ENCODE peak calls at places on chromosomes 4 and X, in eight cellular contexts. R is GM13976, Y is cardiac muscle cell, B is choroid plexus epithelial cell, P is body of pancreas, K is GM13977, T is suprapubic skin, O is HFFc6. G is an unnamed sample.

GRCh38 chr4:40325406-40326019 is 9.6 kb upstream of the CHRNA9 start:
- DNase-seq in R (peak; percentile 83), Y (peak; percentile 67), B (peak; percentile 89), P (peak; percentile 71), K (peak; percentile 80), T (no peak), O (peak; percentile 71), G (no peak)

GRCh38 chrX:48511561-48511960 is 2.8 kb downstream of the PORCN start:
- DNase-seq in R (no peak), Y (no peak), B (no peak), P (peak; percentile 54), K (no peak), T (no peak), O (no peak), G (no peak)

GRCh38 chrX:72260448-72260847 is 16.6 kb downstream of the RPS4X start:
- DNase-seq in R (no peak), Y (no peak), B (no peak), P (no peak), K (no peak), T (no peak), O (no peak), G (no peak)

GRCh38 chrX:44975666-44976263 is 102.8 kb downstream of the KDM6A start:
- DNase-seq in R (no peak), Y (no peak), B (no peak), P (no peak), K (no peak), T (no peak), O (no peak), G (no peak)

GRCh38 chr4:119099227-119099910 is 36.3 kb upstream of the MYOZ2 start:
- DNase-seq in R (no peak), Y (no peak), B (peak; percentile 79), P (no peak), K (no peak), T (no peak), O (peak; percentile 93), G (no peak)

GRCh38 chr4:91448668-91449330 is 855.0 kb upstream of the GRID2 start:
- DNase-seq in R (no peak), Y (no peak), B (peak; percentile 50), P (no peak), K (no peak), T (no peak), O (peak; percentile 0), G (no peak)

GRCh38 chr4:1768367-1769034 is 24.6 kb upstream of the FGFR3 start:
- DNase-seq in R (no peak), Y (no peak), B (no peak), P (peak; percentile 75), K (no peak), T (no peak), O (no peak), G (no peak)

GRCh38 chr4:185754961-185755360 is 57.0 kb downstream of the SORBS2 start:
- DNase-seq in R (no peak), Y (no peak), B (no peak), P (no peak), K (no peak), T (no peak), O (no peak), G (no peak)

GRCh38 chr4:184265566-184266351 is 48.1 kb upstream of the ENPP6 start:
- DNase-seq in R (no peak), Y (no peak), B (peak; percentile 85), P (no peak), K (no peak), T (no peak), O (peak; percentile 19), G (no peak)

DNA sequence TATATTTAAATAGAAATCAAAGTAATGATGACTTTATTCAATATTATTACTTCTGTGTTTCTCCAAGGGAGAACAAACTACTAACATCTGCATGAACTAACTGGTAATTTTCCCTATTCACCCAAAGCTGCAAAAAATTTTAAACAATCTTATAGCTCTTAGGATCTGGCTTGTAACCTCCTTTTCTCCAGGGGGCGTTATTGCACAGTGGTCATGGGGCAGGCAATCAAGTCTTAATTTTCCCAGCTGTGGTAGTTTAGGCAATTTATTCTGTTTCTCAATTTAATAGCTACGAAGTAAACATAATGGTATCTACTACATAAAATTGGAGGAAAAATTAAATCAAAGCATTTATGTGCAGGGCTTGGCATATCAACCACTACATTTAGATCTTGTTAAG is 137.5 kb upstream of the GUCY1A1 start:
- DNase-seq in R (peak; percentile 21), Y (peak; percentile 24), B (peak; percentile 56), P (no peak), K (peak; percentile 15), T (no peak), O (peak; percentile 5), G (no peak)
- TF ChIP-seq CTCF in R (no peak), Y (peak; percentile 51), B (peak; percentile 56), P (no peak), K (peak; percentile 40), T (no peak), O (peak; percentile 56), G (no peak)

DNA sequence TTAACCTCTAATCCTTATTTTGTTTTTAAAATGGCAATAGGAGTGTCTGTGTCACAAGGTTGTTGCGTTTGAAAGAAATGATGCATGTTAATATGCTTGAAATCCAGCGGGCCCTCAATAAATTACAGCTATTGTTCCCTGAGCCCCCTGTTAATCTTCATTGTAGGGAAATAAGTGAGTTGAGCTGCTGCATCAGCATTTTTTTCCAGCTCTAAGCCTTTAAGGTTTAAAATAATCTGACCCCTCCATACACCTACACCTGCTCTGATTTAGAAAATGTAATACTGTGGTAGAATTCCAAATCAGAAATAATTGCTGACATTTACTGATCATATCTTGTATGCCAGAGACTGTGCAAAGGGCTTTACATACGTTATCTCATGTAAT is 2.6 kb upstream of the MSMO1 start:
- DNase-seq in R (no peak), Y (no peak), B (no peak), P (no peak), K (no peak), T (no peak), O (no peak), G (no peak)
- TF ChIP-seq CTCF in R (no peak), Y (no peak), B (no peak), P (no peak), K (no peak), T (no peak), O (no peak), G (no peak)

GRCh38 chr4:3502941-3503936 is 29.0 kb downstream of the LRPAP1 start:
- DNase-seq in R (no peak), Y (no peak), B (no peak), P (no peak), K (no peak), T (no peak), O (no peak), G (no peak)

GRCh38 chr4:3500634-3501101 is 31.6 kb downstream of the LRPAP1 start:
- DNase-seq in R (no peak), Y (no peak), B (no peak), P (no peak), K (no peak), T (no peak), O (no peak), G (no peak)

GRCh38 chr4:3501126-3501824 is 30.9 kb downstream of the LRPAP1 start:
- DNase-seq in R (no peak), Y (no peak), B (no peak), P (no peak), K (no peak), T (no peak), O (no peak), G (no peak)

GRCh38 chr4:3500111-3500510 is 32.1 kb downstream of the LRPAP1 start:
- DNase-seq in R (no peak), Y (no peak), B (no peak), P (no peak), K (no peak), T (no peak), O (no peak), G (no peak)

DNA sequence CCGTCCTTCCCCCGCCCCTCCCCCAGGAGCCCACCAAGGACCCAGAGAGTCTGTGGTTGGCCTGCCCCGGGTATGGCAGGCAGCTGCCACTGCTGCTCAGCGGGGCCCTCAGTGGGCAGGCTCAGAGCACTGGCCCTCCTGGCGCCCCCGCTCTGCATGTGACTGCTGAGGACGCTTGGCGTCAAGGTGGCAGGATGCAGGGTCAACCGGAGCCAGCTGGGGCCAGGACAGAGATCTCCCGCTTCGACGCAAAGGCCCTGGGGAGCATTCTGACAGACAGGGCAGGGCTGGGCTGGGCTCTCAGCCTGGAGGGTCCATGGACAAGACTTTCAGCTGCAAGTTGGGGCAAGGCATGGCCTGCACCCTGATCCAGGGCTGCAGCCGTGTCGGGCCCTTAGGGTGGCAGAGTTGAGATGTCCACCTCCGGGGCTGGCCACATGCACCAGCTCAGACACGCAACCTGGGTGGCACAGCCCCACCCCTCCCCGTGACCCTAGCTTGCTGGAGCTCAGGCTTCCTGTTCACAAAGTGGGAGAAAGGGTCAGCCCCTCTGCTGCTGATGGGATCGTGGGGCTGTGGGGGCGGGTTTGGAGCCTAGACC is 30.3 kb downstream of the LRPAP1 start:
- DNase-seq in R (no peak), Y (no peak), B (no peak), P (no peak), K (no peak), T (no peak), O (no peak), G (no peak)
- TF ChIP-seq CTCF in R (no peak), Y (no peak), B (no peak), P (no peak), K (no peak), T (no peak), O (no peak), G (no peak)

GRCh38 chr4:7632341-7632740 is 197.6 kb upstream of the PSAPL1 start:
- DNase-seq in R (no peak), Y (peak; percentile 46), B (no peak), P (no peak), K (no peak), T (no peak), O (no peak), G (no peak)

GRCh38 chr4:7629855-7630254 is 195.1 kb upstream of the PSAPL1 start:
- DNase-seq in R (no peak), Y (no peak), B (no peak), P (no peak), K (no peak), T (no peak), O (no peak), G (no peak)

GRCh38 chr4:7632971-7633370 is 198.2 kb upstream of the PSAPL1 start:
- DNase-seq in R (no peak), Y (no peak), B (no peak), P (no peak), K (no peak), T (no peak), O (no peak), G (no peak)

GRCh38 chr4:7631288-7631633 is 196.5 kb upstream of the PSAPL1 start:
- DNase-seq in R (no peak), Y (no peak), B (no peak), P (no peak), K (no peak), T (no peak), O (no peak), G (no peak)

DNA sequence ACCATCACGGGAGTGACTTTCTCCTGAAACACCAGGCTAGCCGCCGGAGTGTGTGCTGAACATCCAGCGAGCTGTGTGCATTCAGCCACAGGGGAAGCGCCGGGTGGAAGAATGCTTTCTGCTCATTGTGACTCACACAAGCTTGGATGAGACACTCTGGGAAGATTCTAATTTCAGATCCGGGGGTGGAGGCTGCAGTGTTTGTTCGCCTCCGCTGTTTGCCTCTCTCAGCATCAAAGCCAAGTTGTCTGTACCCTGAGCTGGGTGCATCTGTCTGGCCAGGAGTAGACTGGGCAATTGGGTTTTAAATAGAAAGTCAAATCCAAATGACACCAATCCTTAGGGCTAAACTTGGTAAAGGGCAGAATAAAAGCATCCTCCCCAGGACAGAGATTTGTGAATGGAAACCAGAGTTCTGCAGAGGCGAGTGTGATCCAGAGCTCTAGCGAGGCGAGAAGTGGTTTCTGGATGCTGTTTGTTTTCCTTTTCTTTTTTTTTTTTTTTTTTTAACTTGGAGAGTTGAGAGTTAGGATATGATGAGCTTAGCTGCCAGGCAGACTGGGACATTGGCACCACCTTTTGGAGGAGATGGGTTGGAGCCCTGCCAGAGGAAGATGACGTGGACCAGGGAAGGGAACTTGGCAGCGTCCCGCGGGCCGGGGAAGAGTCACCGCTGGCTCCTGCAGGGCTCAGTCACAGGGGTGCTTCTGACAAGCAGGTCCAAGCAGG is 196.0 kb upstream of the PSAPL1 start:
- DNase-seq in R (no peak), Y (no peak), B (peak; percentile 85), P (peak; percentile 15), K (no peak), T (no peak), O (peak; percentile 91), G (no peak)
- TF ChIP-seq CTCF in R (no peak), Y (no peak), B (no peak), P (no peak), K (no peak), T (no peak), O (peak; percentile 10), G (no peak)

G was measured in type B pancreatic cell.